ENCODE peak calls at places on chromosome 7, in six cellular contexts. C is WERI-Rb-1; N is choroid plexus epithelial cell; I is progenitor cell of endocrine pancreas; J is CD8-positive, alpha-beta T cell; G is left ventricle myocardium inferior. B is an unnamed sample.

GRCh38 chr7:151119055-151119415 is 32.8 kb downstream of the AGAP3 start:
- DNase-seq in J (no peak), N (no peak), G (no peak), I (no peak), C (no peak), B (no peak)

GRCh38 chr7:17625038-17625437 is 315.3 kb downstream of the SNX13 start:
- DNase-seq in I (no peak), J (no peak), N (peak; percentile 79), C (no peak), G (no peak), B (no peak)

GRCh38 chr7:16765436-16765859 is 11.9 kb downstream of the TSPAN13 start:
- DNase-seq in J (no peak), I (no peak), N (no peak), G (no peak), C (no peak), B (no peak)

GRCh38 chr7:17195576-17195975 is 102.9 kb upstream of the AHR start:
- DNase-seq in N (no peak), C (no peak), J (no peak), I (no peak), G (no peak), B (no peak)

GRCh38 chr7:140677496-140677895 is 4.8 kb downstream of the ADCK2 start:
- DNase-seq in N (no peak), I (no peak), J (no peak), C (no peak), G (no peak), B (no peak)

GRCh38 chr7:114830952-114831351 is 90.9 kb upstream of the MDFIC start:
- DNase-seq in I (no peak), G (no peak), J (no peak), C (no peak), N (no peak), B (no peak)

GRCh38 chr7:31747553-31747952 is 60.5 kb downstream of the PPP1R17 start:
- DNase-seq in J (no peak), C (no peak), N (no peak), I (no peak), G (no peak), B (no peak)

GRCh38 chr7:88200793-88201192 is 19.0 kb downstream of the SRI start:
- DNase-seq in C (peak; percentile 19), G (no peak), J (no peak), N (no peak), I (no peak), B (no peak)

GRCh38 chr7:64869121-64869725 is 33.9 kb upstream of the ZNF273 start:
- DNase-seq in N (no peak), I (no peak), J (no peak), C (no peak), G (no peak), B (peak; percentile 8)

GRCh38 chr7:31603076-31603475 is 83.9 kb upstream of the PPP1R17 start:
- DNase-seq in G (no peak), I (no peak), J (no peak), C (no peak), N (no peak), B (no peak)

GRCh38 chr7:132221356-132221755 is 354.9 kb downstream of the PLXNA4 start:
- DNase-seq in N (no peak), I (no peak), G (no peak), J (no peak), C (no peak), B (no peak)

GRCh38 chr7:148395292-148395691 is 195.3 kb upstream of the C7orf33 start:
- DNase-seq in I (no peak), N (peak; percentile 12), G (no peak), C (no peak), J (no peak), B (no peak)

GRCh38 chr7:31133497-31133896 is 81.4 kb downstream of the ADCYAP1R1 start:
- DNase-seq in G (no peak), N (no peak), J (no peak), I (no peak), C (no peak), B (no peak)

GRCh38 chr7:17646181-17646956 is 293.9 kb downstream of the SNX13 start:
- DNase-seq in J (no peak), I (no peak), C (no peak), G (no peak), N (peak; percentile 81), B (no peak)

GRCh38 chr7:45106820-45107219 is 4.7 kb downstream of the TBRG4 start:
- DNase-seq in N (peak; percentile 75), C (no peak), J (no peak), G (no peak), I (no peak), B (no peak)

GRCh38 chr7:98231489-98232275 is 20.4 kb downstream of the TECPR1 start:
- DNase-seq in C (no peak), G (no peak), I (no peak), J (no peak), N (no peak), B (no peak)

GRCh38 chr7:135239263-135239662 is 5.6 kb downstream of the STRA8 start:
- DNase-seq in J (no peak), C (no peak), N (no peak), G (no peak), I (no peak), B (no peak)

GRCh38 chr7:4074994-4075393 is 607.1 kb upstream of the FOXK1 start:
- DNase-seq in J (no peak), G (no peak), I (no peak), N (no peak), C (no peak), B (no peak)

GRCh38 chr7:48637382-48637781 is 287.0 kb upstream of the CDC14C start:
- DNase-seq in I (no peak), C (no peak), J (no peak), G (no peak), N (no peak), B (no peak)

GRCh38 chr7:6252748-6253147 is 19.7 kb downstream of the CYTH3 start:
- DNase-seq in G (no peak), J (no peak), N (peak; percentile 57), I (no peak), C (no peak), B (no peak)

GRCh38 chr7:17696422-17696821 is 243.9 kb downstream of the SNX13 start:
- DNase-seq in G (peak; percentile 81), I (no peak), J (no peak), N (peak; percentile 86), C (no peak), B (no peak)

GRCh38 chr7:6268023-6268908 is 4.2 kb downstream of the CYTH3 start:
- DNase-seq in C (peak; percentile 38), N (no peak), G (no peak), J (no peak), I (no peak), B (no peak)

GRCh38 chr7:137073571-137074325 is 205.3 kb downstream of the CHRM2 start:
- DNase-seq in N (peak; percentile 64), I (no peak), C (no peak), J (no peak), G (no peak), B (no peak)

GRCh38 chr7:151800861-151801260 is 76.1 kb downstream of the PRKAG2 start:
- DNase-seq in C (no peak), N (no peak), J (no peak), I (no peak), G (no peak), B (no peak)

GRCh38 chr7:333399-333776 is 43.4 kb downstream of the FOXL3 start:
- DNase-seq in C (no peak), N (peak; percentile 21), I (no peak), G (peak; percentile 82), J (no peak), B (no peak)

GRCh38 chr7:43260980-43261878 is 148.8 kb downstream of the HECW1 start:
- DNase-seq in N (peak; percentile 93), I (peak; percentile 53), C (peak; percentile 84), J (peak; percentile 35), G (peak; percentile 47), B (peak; percentile 66)

GRCh38 chr7:151128144-151128543 is 39.4 kb downstream of the GBX1 start:
- DNase-seq in N (no peak), C (no peak), G (no peak), J (peak; percentile 5), I (no peak), B (no peak)

GRCh38 chr7:105643384-105643783 is 62.1 kb upstream of the EFCAB10 start:
- DNase-seq in G (peak; percentile 57), J (no peak), C (peak; percentile 88), N (peak; percentile 53), I (no peak), B (no peak)

GRCh38 chr7:32506266-32507054 is 11.2 kb downstream of the AVL9 start:
- DNase-seq in I (no peak), C (no peak), J (no peak), G (no peak), N (peak; percentile 94), B (no peak)

DNA sequence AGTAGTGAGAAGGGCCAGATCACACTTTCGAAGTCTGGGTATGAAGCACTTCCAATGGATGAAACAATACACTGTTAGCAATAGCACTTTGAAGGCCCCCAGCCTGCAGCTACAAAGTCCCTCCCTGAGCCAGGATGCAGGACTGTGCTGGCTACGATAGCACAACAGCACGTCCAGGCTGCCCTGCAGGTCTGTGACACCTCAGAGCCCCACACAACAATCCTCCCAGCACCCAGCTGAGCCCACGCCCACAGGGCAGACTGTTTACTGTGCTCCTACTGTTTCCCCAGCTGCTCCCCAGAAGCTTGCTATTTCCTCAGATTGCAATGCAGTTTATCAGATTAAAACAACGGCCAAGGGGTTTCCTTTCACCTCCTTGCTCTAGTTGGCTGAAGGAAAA is 71.4 kb downstream of the HTR5A start:
- DNase-seq in J (no peak), G (no peak), I (no peak), N (no peak), C (no peak), B (no peak)
- TF ChIP-seq CTCF in J (no peak), G (no peak), I (no peak), N (no peak), C (no peak), B (no peak)

GRCh38 chr7:80940539-80941205 is 21.8 kb upstream of the SEMA3C start:
- DNase-seq in N (peak; percentile 42), G (no peak), C (no peak), I (no peak), J (no peak), B (no peak)
- TF ChIP-seq CTCF in N (no peak), G (no peak), C (no peak), I (no peak), J (no peak), B (no peak)

GRCh38 chr7:12458520-12459131 is 55.0 kb upstream of the VWDE start:
- DNase-seq in J (no peak), C (peak; percentile 9), N (peak; percentile 73), G (no peak), I (no peak), B (peak; percentile 35)
- TF ChIP-seq CTCF in J (peak; percentile 62), C (peak; percentile 41), N (peak; percentile 77), G (peak; percentile 69), I (peak; percentile 75), B (peak; percentile 58)

DNA sequence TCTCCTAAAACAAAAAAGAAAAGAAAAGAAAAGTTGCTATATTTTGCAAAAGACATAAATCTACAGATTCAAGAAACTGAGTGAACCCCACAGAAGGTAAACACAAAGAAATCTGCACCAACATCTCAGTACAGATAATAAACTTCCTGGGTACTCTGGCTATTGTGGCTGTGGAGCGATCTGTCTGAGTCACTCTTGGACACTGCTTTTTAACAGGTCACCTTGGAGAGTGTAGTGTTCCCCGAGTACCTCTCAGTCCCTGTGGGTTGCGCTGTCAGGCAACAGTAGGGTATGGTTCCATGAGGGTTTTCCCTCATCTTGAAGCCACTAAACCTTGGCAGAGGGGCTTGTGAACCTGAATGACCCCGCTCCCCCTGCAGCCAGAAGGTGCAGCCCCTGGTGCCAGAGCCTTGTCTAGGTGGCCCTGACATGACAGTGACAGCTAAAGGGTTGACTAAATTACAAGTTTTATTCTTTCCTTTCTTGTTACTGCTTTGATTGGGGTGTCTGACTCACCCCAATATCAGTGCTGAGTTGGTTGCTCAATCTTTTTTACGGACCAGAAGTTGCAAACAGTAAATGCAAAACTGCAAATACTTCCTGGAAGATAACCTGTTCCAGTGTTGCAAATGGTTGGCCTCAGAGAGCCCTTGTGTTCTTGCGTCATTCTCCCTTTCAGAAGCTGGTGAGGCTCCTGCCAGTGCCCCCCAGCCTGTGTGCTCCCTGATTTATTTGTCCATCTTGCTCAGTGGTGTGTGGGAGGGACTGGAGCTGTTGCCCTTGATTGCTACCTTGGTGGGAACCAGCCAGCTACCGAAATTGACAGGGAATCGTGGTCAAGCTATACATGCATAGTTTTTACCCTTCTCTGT is 30.6 kb downstream of the POR start:
- DNase-seq in I (no peak), N (peak; percentile 79), J (no peak), C (no peak), G (no peak), B (no peak)
- TF ChIP-seq CTCF in I (no peak), N (no peak), J (no peak), C (no peak), G (peak; percentile 47), B (no peak)